ENCODE peak calls at places on chromosomes 3 and 15, in eight cellular contexts. B, F, U, T, S, V, G and E are unnamed samples.

GRCh38 chr3:129211772-129212171 is 28.1 kb upstream of the CNBP start:
- DNase-seq in G (peak), V (peak), B (peak), T (no peak), U (peak), S (no peak), F (peak), E (no peak)

GRCh38 chr15:80026754-80027153 is 32.7 kb upstream of the ZFAND6 start:
- DNase-seq in F (no peak), B (no peak), V (no peak), G (no peak), U (no peak), T (no peak), S (no peak), E (no peak)

GRCh38 chr3:100737334-100737733 is 28.0 kb downstream of the TFG start:
- DNase-seq in V (no peak), U (no peak), G (no peak), T (no peak), S (no peak), F (peak), B (peak), E (no peak)

GRCh38 chr3:87336761-87337160 is 60.4 kb upstream of the POU1F1 start:
- DNase-seq in U (no peak), V (no peak), G (no peak), B (no peak), S (no peak), F (no peak), T (no peak), E (no peak)

GRCh38 chr3:195180490-195181106 is 90.4 kb downstream of the XXYLT1 start:
- DNase-seq in V (peak), G (no peak), S (no peak), U (no peak), B (no peak), T (no peak), F (no peak), E (no peak)

GRCh38 chr3:106048946-106049481 is 180.2 kb upstream of the CBLB start:
- DNase-seq in B (no peak), F (no peak), S (no peak), V (no peak), G (no peak), U (no peak), T (no peak), E (no peak)

GRCh38 chr3:74328505-74328904 is 286.0 kb downstream of the CNTN3 start:
- DNase-seq in B (no peak), S (no peak), G (no peak), F (no peak), V (no peak), U (no peak), T (no peak), E (no peak)

GRCh38 chr15:34984884-34985630 is 3.0 kb downstream of the ZNF770 start:
- DNase-seq in S (no peak), V (no peak), B (peak), T (no peak), G (no peak), U (no peak), F (peak), E (no peak)

GRCh38 chr3:73762855-73763254 is 138.1 kb upstream of the PDZRN3 start:
- DNase-seq in T (no peak), F (no peak), S (no peak), V (no peak), U (no peak), G (no peak), B (no peak), E (no peak)

GRCh38 chr15:28936081-28936480 is 50.3 kb downstream of the APBA2 start:
- DNase-seq in F (no peak), S (no peak), G (no peak), T (no peak), B (no peak), U (no peak), V (no peak), E (no peak)

GRCh38 chr3:27108322-27108721 is 260.9 kb downstream of the NEK10 start:
- DNase-seq in U (no peak), V (no peak), S (no peak), G (no peak), T (no peak), F (no peak), B (no peak), E (no peak)

GRCh38 chr3:27110020-27110419 is 259.2 kb downstream of the NEK10 start:
- DNase-seq in G (no peak), V (no peak), F (no peak), U (no peak), T (no peak), B (no peak), S (no peak), E (no peak)

GRCh38 chr3:27105904-27106303 is 263.3 kb downstream of the NEK10 start:
- DNase-seq in G (no peak), V (no peak), S (peak), T (no peak), F (peak), B (no peak), U (no peak), E (no peak)
- TF ChIP-seq CTCF in G (no peak), V (no peak), S (peak), T (no peak), F (no peak), B (no peak), U (no peak), E (peak)

GRCh38 chr15:43184407-43185160 is 619 bp upstream of the CCNDBP1 start:
- DNase-seq in F (no peak), U (no peak), B (no peak), V (no peak), T (no peak), G (no peak), S (no peak), E (no peak)

GRCh38 chr15:43187544-43188155 is 2.4 kb downstream of the CCNDBP1 start:
- DNase-seq in G (no peak), B (peak), V (no peak), T (no peak), F (peak), S (no peak), U (no peak), E (no peak)

GRCh38 chr15:43185161-43186002 is at the start of gene CCNDBP1:
- DNase-seq in V (peak), S (peak), U (peak), G (peak), T (peak), B (peak), F (peak), E (peak)

GRCh38 chr15:43183270-43183669 is 1.9 kb upstream of the CCNDBP1 start:
- DNase-seq in G (no peak), T (no peak), V (no peak), F (no peak), U (no peak), S (no peak), B (no peak), E (no peak)

DNA sequence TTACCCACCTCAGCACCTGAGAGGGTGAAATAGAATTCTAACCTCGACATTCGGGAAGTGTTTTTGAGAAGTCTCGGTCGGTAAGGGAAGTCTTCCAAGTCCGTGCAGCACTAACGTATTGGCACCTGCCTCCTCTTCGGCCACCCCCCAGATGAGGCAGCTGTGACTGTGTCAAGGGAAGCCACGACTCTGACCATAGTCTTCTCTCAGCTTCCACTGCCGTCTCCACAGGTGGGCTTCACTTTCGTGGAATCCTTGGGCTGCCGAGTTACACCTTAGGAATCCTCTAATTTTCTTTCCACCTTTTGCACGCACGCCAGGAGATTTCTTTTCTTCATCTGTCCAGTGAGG is 775 bp downstream of the CCNDBP1 start:
- DNase-seq in T (no peak), S (no peak), B (no peak), V (no peak), U (no peak), G (peak), F (no peak), E (no peak)
- TF ChIP-seq CTCF in T (no peak), S (no peak), B (no peak), V (no peak), U (no peak), G (no peak), F (no peak), E (no peak)

GRCh38 chr3:62554264-62554799 is 181.0 kb upstream of the FEZF2 start:
- DNase-seq in V (no peak), T (no peak), G (no peak), F (no peak), S (no peak), U (no peak), B (peak), E (no peak)
- TF ChIP-seq CTCF in V (no peak), T (no peak), G (no peak), F (peak), S (peak), U (no peak), B (peak), E (no peak)

GRCh38 chr3:1087066-1087555 is 5.7 kb upstream of the CNTN6 start:
- DNase-seq in G (no peak), F (peak), V (no peak), S (no peak), B (peak), T (no peak), U (no peak), E (no peak)

GRCh38 chr3:1079641-1080040 is 13.2 kb upstream of the CNTN6 start:
- DNase-seq in F (no peak), V (no peak), B (no peak), S (no peak), T (no peak), U (no peak), G (no peak), E (no peak)

GRCh38 chr3:1082024-1082633 is 10.7 kb upstream of the CNTN6 start:
- DNase-seq in F (peak), U (peak), G (peak), T (no peak), V (no peak), S (peak), B (peak), E (no peak)
- TF ChIP-seq CTCF in F (peak), U (peak), G (peak), T (no peak), V (no peak), S (peak), B (peak), E (peak)